ENCODE peak calls at places on chromosomes 1 and 21, in five cellular contexts. W is H1, M is HCT116, X is IMR-90, J is GM23248. Y is an unnamed sample.

GRCh38 chr1:85465099-85465790 is at the start of gene DDAH1:
- DNase-seq in W (peak), M (peak), X (peak), J (peak), Y (peak)

GRCh38 chr1:9630331-9631081 is 21.0 kb upstream of the PIK3CD start:
- DNase-seq in W (no peak), M (no peak), X (no peak), J (no peak), Y (no peak)

GRCh38 chr1:43908858-43909257 is 24.7 kb upstream of the ARTN start:
- DNase-seq in W (no peak), M (no peak), X (no peak), J (no peak), Y (no peak)

GRCh38 chr1:232127190-232127589 is 500.6 kb downstream of the DISC1 start:
- DNase-seq in W (no peak), M (peak), X (peak), J (peak), Y (peak)

GRCh38 chr1:39105841-39106765 is 80.0 kb downstream of the NDUFS5 start:
- DNase-seq in W (peak), M (no peak), X (no peak), J (peak), Y (peak)

GRCh38 chr1:8091691-8092090 is 65.6 kb upstream of the ERRFI1 start:
- DNase-seq in W (no peak), M (no peak), X (no peak), J (no peak), Y (no peak)

GRCh38 chr1:3333903-3334302 is 120.6 kb upstream of the ARHGEF16 start:
- DNase-seq in W (no peak), M (no peak), X (no peak), J (no peak), Y (no peak)

GRCh38 chr1:216045400-216045799 is 377.8 kb downstream of the USH2A start:
- DNase-seq in W (no peak), M (no peak), X (peak), J (peak), Y (no peak)

GRCh38 chr1:20476260-20477038 is 9.6 kb downstream of the CAMK2N1 start:
- DNase-seq in W (peak), M (no peak), X (no peak), J (peak), Y (peak)

GRCh38 chr1:100485855-100486258 is 52.1 kb upstream of the GPR88 start:
- DNase-seq in W (no peak), M (no peak), X (no peak), J (peak), Y (no peak)

GRCh38 chr21:15064576-15065380 is at the start of gene NRIP1:
- DNase-seq in W (peak), M (no peak), X (peak), J (peak), Y (peak)

DNA sequence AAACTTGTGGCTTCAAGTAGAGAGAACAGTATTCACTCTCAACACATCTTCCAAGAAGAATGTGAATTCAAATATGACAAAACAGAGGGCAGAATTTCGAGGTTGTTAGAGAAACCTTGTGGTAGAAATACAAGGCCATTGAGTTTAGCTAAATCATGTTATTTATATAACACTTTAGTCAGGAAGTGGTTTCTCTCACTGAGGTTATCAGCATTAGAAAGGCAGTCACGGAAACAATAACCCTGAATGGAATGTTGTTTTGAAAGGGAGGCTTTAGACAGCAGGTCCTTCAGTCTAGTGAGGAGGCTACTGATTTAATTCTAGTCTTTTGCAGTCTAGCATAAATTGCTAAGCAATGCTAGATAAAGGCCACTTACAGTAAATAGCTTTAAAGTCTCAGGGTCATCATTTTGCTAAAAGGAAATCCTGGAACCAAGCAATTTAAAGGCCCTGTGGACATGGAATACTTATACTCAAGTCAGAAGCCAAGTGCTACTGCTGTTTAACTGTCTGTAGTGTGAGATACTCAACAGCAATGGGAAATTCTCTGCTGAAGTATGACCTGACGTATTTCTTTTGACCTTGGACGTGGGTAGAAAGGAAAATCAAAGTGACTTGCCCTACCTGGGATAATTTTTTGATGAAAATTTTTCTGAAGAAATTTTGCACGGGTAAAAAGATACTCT is 89.0 kb upstream of the CHODL start:
- DNase-seq in W (no peak), M (no peak), X (no peak), J (no peak), Y (no peak)
- H3K4me2 ChIP-seq in W (peak), M (no peak), X (no peak), J (no peak), Y (no peak)

DNA sequence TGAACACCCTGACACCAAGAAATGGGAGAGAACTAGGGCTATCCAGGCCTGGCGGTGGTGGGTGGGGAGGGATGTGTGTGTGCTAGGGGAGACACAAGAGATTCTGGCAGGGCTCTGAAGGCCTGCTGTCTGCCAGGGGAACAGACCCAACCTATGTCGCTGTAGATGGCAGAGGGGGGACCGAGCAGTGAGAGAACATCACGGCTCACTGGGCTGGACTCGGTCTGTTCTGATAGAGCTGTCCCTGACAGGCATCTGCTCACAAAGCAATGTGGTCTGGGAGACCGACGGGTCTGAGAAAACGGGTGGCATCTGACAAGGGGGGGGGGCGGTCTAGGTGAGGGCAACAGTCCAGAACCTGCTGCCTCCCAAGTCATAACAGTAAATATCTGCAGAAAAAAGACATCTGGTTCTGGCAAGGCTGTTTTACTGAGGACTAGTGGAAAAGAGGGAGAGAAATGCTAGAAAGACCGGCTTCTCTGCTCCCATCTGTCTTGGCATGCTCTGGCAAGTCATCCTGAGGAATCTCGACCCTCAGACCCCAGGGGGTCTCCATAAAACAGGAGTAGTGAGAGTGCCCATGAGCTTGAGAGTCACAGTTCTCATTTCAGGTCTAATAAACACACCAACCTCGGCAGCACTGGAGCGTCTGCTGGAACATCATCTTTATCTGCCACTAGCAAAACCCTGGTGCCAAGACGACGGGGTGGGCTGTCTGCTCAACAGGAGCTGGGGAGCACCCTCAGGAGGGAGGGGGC is 36.5 kb downstream of the SLC66A1 start:
- DNase-seq in W (no peak), M (no peak), X (no peak), J (no peak), Y (no peak)
- H3K4me2 ChIP-seq in W (no peak), M (no peak), X (no peak), J (no peak), Y (no peak)

DNA sequence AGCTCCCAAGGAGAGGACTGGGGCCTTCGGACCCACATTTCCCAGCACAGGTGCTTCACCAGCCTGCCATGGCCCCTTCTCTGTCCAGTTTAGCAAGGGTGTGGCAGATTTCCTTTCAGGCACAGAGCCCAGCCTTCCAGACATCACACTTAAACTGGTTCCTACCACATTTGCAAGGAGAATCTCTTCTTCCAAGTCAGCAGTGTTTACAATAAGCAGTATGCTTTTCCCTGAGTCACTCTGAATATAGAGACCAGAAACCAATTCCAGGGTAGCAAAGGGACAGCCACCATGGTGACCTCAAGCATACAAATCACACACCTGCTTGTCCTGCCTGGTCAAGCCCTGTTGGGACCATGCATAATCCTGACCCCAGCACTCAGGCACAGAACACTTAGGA is 8.7 kb upstream of the CBR3 start:
- DNase-seq in W (no peak), M (no peak), X (peak), J (peak), Y (no peak)
- H3K4me2 ChIP-seq in W (no peak), M (no peak), X (no peak), J (no peak), Y (no peak)

GRCh38 chr1:53206735-53207379 is 10.2 kb downstream of the CPT2 start:
- DNase-seq in W (no peak), M (no peak), X (no peak), J (no peak), Y (no peak)
- H3K4me2 ChIP-seq in W (no peak), M (no peak), X (no peak), J (no peak), Y (no peak)

GRCh38 chr1:110604586-110605148 is 1.5 kb downstream of the KCNA2 start:
- DNase-seq in W (no peak), M (no peak), X (no peak), J (no peak), Y (no peak)

GRCh38 chr1:110605446-110605845 is 712 bp downstream of the KCNA2 start:
- DNase-seq in W (no peak), M (no peak), X (no peak), J (no peak), Y (no peak)

GRCh38 chr1:110606784-110607662 is 865 bp upstream of the KCNA2 start:
- DNase-seq in W (peak), M (no peak), X (no peak), J (peak), Y (no peak)

GRCh38 chr1:110607663-110608230 is 1.6 kb upstream of the KCNA2 start:
- DNase-seq in W (peak), M (no peak), X (no peak), J (no peak), Y (no peak)

DNA sequence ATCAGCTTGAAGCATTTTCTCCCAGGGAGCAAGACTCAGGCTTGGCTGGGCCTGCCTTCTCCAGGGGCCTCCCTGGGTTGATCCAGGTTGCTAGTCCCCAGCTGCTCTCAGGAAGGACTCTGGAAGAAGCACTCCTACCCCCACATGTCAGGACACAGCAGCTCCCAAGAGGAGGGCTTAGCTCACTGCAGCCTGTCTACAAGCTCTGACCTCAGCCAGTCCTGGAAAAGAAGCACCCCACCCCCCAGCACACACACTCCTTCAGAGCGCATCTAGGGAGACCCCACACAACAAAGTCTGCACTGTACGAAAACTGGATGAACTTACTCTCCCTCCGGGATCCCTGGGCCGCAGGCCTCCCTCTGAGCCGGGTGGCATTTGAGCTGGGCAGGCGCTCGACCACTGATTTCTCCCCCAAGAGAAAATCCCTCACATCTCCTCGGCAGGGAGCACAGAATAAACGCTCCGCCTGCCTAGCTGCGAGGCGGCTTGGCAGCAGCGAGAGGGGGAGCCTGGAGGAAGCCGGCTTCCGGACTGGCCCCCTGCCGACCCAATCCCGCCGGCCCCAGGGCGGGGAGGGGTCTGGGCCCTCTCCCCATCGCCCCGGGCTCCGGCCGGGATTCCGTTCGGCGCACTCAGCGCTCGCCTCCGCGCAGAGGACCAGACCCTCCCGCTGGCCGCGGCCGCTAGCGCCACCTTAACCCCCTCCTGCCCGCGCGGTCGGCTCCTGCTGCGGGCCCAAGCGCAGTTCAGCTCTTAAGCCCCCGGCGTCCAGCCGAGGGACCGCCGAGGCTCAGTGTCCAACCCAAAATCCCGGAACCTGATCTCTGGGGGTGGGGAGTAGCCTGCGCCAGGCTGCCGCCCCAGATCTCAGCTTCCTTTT is at the start of gene KCNA2:
- DNase-seq in W (peak), M (no peak), X (no peak), J (peak), Y (no peak)
- H3K4me2 ChIP-seq in W (peak), M (no peak), X (peak), J (peak), Y (peak)

Y was measured in A549.